ENCODE peak calls at places on chromosomes 3 and 15, in seven cellular contexts. L is K562, I is HCT116, S is HepG2, C is SK-N-SH, X is GM12878, E is H1. Q is an unnamed sample.

GRCh38 chr3:84830476-84830875 is 128.3 kb upstream of the CADM2 start:
- DNase-seq in S (no peak), E (no peak), I (no peak), L (no peak), X (no peak), C (no peak), Q (no peak)

GRCh38 chr3:125192190-125193035 is 20.1 kb downstream of the SLC12A8 start:
- DNase-seq in I (no peak), S (no peak), L (no peak), C (no peak), E (no peak), X (peak), Q (peak)

GRCh38 chr3:4071481-4072184 is 231.5 kb upstream of the SETMAR start:
- DNase-seq in S (no peak), E (peak), C (no peak), L (no peak), I (no peak), X (no peak), Q (peak)

GRCh38 chr15:51931638-51932037 is 39.9 kb downstream of the LEO1 start:
- DNase-seq in C (no peak), L (no peak), S (no peak), I (no peak), E (no peak), X (no peak), Q (no peak)

GRCh38 chr3:154971771-154972326 is 108.3 kb upstream of the MME start:
- DNase-seq in L (no peak), X (no peak), I (no peak), E (no peak), S (no peak), C (no peak), Q (no peak)

GRCh38 chr3:159919873-159920272 is 68.8 kb upstream of the IL12A start:
- DNase-seq in E (no peak), I (no peak), L (no peak), C (no peak), X (no peak), S (no peak), Q (no peak)

GRCh38 chr3:58487140-58487886 is 4.6 kb upstream of the KCTD6 start:
- DNase-seq in L (peak), X (no peak), E (no peak), I (peak), C (no peak), S (no peak), Q (no peak)

GRCh38 chr3:48086736-48087470 is 70.7 kb upstream of the MAP4 start:
- DNase-seq in S (peak), X (no peak), I (no peak), E (no peak), L (no peak), C (no peak), Q (no peak)

GRCh38 chr3:184066211-184066610 is 13.4 kb downstream of the HTR3C start:
- DNase-seq in X (no peak), E (no peak), C (no peak), S (no peak), L (no peak), I (no peak), Q (no peak)

GRCh38 chr15:26771168-26771916 is 1.5 kb downstream of the GABRB3 start:
- DNase-seq in E (no peak), C (peak), S (peak), X (no peak), L (no peak), I (no peak), Q (peak)

GRCh38 chr3:167712445-167712844 is 22.2 kb downstream of the PDCD10 start:
- DNase-seq in C (no peak), X (no peak), I (no peak), E (no peak), S (no peak), L (no peak), Q (no peak)

GRCh38 chr3:167711439-167711838 is 23.3 kb downstream of the PDCD10 start:
- DNase-seq in S (no peak), X (no peak), L (no peak), E (no peak), C (no peak), I (no peak), Q (no peak)

GRCh38 chr3:167710552-167710951 is 24.1 kb downstream of the PDCD10 start:
- DNase-seq in L (no peak), S (no peak), E (no peak), X (no peak), C (no peak), I (no peak), Q (no peak)

GRCh38 chr3:167705840-167706239 is 28.9 kb downstream of the PDCD10 start:
- DNase-seq in C (no peak), E (no peak), X (no peak), L (no peak), S (no peak), I (no peak), Q (no peak)

DNA sequence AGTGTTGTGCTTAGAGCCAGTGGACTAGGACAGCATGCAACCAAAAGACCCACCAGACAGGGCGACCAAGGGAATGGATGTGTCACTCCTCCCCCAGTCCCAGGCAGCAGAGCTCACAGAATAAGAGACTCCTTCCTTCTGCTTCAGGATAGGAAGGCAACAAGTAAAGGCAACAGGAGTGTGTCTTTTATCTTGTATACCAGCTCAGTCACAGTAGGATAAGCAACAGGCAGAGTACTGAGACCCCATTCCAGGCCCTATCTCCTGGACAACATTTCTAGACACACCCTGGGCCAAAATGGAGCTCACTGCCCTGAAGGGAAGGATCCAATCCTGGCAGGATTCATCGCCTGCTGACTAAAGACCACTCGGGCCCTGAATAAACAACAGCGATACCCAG is 25.0 kb downstream of the PDCD10 start:
- DNase-seq in X (no peak), E (no peak), S (no peak), C (no peak), I (no peak), L (no peak), Q (no peak)
- TF ChIP-seq JUND in X (no peak), E (no peak), S (no peak), C (no peak), I (no peak), L (no peak), Q (no peak)

DNA sequence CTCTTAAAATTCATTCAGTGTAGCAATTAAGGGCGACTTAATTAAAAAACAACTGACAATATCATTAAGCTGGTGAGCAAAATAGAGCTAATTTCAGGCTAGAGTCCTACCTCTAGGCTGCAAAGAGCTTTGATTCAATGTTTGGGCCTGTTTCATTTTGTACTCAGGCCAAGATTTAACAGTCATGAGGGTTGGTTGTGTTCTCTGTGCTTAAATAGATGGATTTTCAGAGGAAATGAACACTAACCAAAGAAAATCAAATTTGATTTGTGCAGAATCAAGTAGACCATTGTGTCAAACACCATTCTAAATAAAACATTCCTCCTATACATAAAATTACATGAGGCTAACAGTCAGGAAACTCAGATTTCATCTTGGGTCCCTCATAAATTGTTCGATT is 114.6 kb downstream of the TMEM108 start:
- DNase-seq in S (no peak), E (no peak), C (no peak), I (no peak), L (no peak), X (no peak), Q (no peak)
- TF ChIP-seq JUND in S (no peak), E (no peak), C (no peak), I (no peak), L (no peak), X (no peak), Q (no peak)

GRCh38 chr3:9787714-9788113 is 4.6 kb downstream of the TADA3 start:
- DNase-seq in C (no peak), X (no peak), E (no peak), S (no peak), L (no peak), I (no peak), Q (no peak)
- TF ChIP-seq JUND in C (no peak), X (no peak), E (no peak), S (no peak), L (no peak), I (no peak), Q (no peak)

DNA sequence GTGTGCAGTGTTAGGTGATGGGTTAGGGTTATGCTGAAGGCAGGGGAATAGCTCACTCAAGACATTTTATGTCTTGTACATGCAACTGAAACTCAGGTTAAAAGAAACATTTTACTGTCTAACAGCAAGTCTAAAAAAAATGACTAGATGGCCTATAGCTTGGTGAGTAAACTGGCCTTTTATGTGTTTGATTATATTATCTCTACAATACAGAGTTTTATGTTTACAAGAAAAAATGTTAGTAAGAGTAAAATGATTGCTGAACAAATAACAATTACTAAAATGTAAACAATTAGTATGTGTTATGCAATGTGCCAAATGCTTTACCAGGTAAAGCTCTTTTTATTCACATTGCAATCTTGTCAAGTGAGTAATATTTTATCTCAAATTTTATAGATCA is 1039.6 kb downstream of the ROBO2 start:
- DNase-seq in L (no peak), X (no peak), I (no peak), S (no peak), C (no peak), E (no peak), Q (no peak)
- TF ChIP-seq JUND in L (no peak), X (no peak), I (no peak), S (no peak), C (no peak), E (no peak), Q (peak)